ENCODE peak calls at places on chromosomes 12 and 14, in eight cellular contexts. H is fibroblast of the conjunctiva; Z is COR-L47; W is GM20000; P is hypothalamus; N is central memory CD4-positive, alpha-beta T cell; A is hepatocyte; R is NB4. J is an unnamed sample.

GRCh38 chr14:105526781-105527380 is 498 bp downstream of the TMEM121 start:
- DNase-seq in H (no peak), Z (no peak), W (no peak), P (no peak), N (no peak), A (peak), R (no peak), J (no peak)

GRCh38 chr12:104177663-104178501 is 37.7 kb upstream of the TXNRD1 start:
- DNase-seq in H (peak), Z (no peak), W (no peak), P (no peak), N (no peak), A (peak), R (peak), J (peak)

GRCh38 chr14:96581902-96582640 is 79.9 kb downstream of the PAPOLA start:
- DNase-seq in H (no peak), Z (no peak), W (peak), P (no peak), N (no peak), A (no peak), R (no peak), J (no peak)

GRCh38 chr14:59422069-59422881 is 42.9 kb downstream of the GPR135 start:
- DNase-seq in H (no peak), Z (peak), W (peak), P (no peak), N (no peak), A (no peak), R (peak), J (no peak)

GRCh38 chr14:104805941-104806624 is 5.2 kb downstream of the ZBTB42 start:
- DNase-seq in H (no peak), Z (no peak), W (no peak), P (no peak), N (no peak), A (no peak), R (peak), J (no peak)

GRCh38 chr14:74048291-74048690 is 29.1 kb downstream of the BBOF1 start:
- DNase-seq in H (no peak), Z (no peak), W (no peak), P (no peak), N (no peak), A (peak), R (peak), J (no peak)

GRCh38 chr12:47549258-47549657 is 156.6 kb downstream of the RPAP3 start:
- DNase-seq in H (no peak), Z (no peak), W (no peak), P (no peak), N (no peak), A (no peak), R (no peak), J (no peak)

GRCh38 chr12:94761559-94761958 is 111.2 kb upstream of the TMCC3 start:
- DNase-seq in H (peak), Z (no peak), W (no peak), P (no peak), N (no peak), A (no peak), R (peak), J (peak)

GRCh38 chr12:89059721-89060120 is 292.6 kb downstream of the DUSP6 start:
- DNase-seq in H (no peak), Z (peak), W (no peak), P (no peak), N (no peak), A (no peak), R (no peak), J (no peak)

GRCh38 chr12:115598827-115599226 is 678.7 kb downstream of the MED13L start:
- DNase-seq in H (no peak), Z (no peak), W (no peak), P (peak), N (no peak), A (no peak), R (no peak), J (no peak)

GRCh38 chr12:62679569-62679968 is 212.9 kb downstream of the MON2 start:
- DNase-seq in H (no peak), Z (no peak), W (no peak), P (no peak), N (no peak), A (no peak), R (no peak), J (no peak)

GRCh38 chr14:75289840-75290388 is 11.3 kb downstream of the FOS start:
- DNase-seq in H (no peak), Z (no peak), W (no peak), P (no peak), N (no peak), A (no peak), R (no peak), J (no peak)

GRCh38 chr12:52191841-52192791 is at the start of gene KRT80:
- DNase-seq in H (peak), Z (peak), W (no peak), P (peak), N (no peak), A (peak), R (peak), J (peak)

GRCh38 chr12:9642606-9643270 is 26.8 kb upstream of the CLEC2D start:
- DNase-seq in H (no peak), Z (no peak), W (no peak), P (no peak), N (no peak), A (no peak), R (no peak), J (no peak)

GRCh38 chr12:100867639-100868393 is 73.2 kb downstream of the ANO4 start:
- DNase-seq in H (no peak), Z (no peak), W (no peak), P (no peak), N (no peak), A (no peak), R (no peak), J (no peak)

GRCh38 chr14:60174352-60175254 is 9.4 kb upstream of the DHRS7 start:
- DNase-seq in H (no peak), Z (no peak), W (no peak), P (no peak), N (no peak), A (no peak), R (peak), J (no peak)

GRCh38 chr12:33438890-33439586 is 581 bp downstream of the SYT10 start:
- DNase-seq in H (no peak), Z (no peak), W (peak), P (no peak), N (no peak), A (peak), R (no peak), J (no peak)